ENCODE peak calls at places on chromosome 3, in five cellular contexts. One of them, this sample, is unnamed.

GRCh38 chr3:149538371-149538770 is 63.9 kb downstream of the TM4SF4 start:
- DNase-seq in AG08395: no peak
- DNase-seq in left colon: no peak
- DNase-seq in SW480: no peak
- DNase-seq in LoVo: no peak
- DNase-seq in this sample: no peak

GRCh38 chr3:113912551-113913246 is 35.1 kb upstream of the ZDHHC23 start:
- DNase-seq in SW480: peak; percentile 90
- DNase-seq in LoVo: peak; percentile 84
- DNase-seq in left colon: peak; percentile 28
- DNase-seq in AG08395: peak; percentile 51
- DNase-seq in this sample: peak; percentile 24

GRCh38 chr3:54065140-54065539 is 57.2 kb upstream of the CACNA2D3 start:
- DNase-seq in AG08395: no peak
- DNase-seq in SW480: no peak
- DNase-seq in left colon: no peak
- DNase-seq in LoVo: no peak
- DNase-seq in this sample: no peak

GRCh38 chr3:36434682-36435426 is 54.5 kb downstream of the STAC start:
- DNase-seq in AG08395: peak; percentile 63
- DNase-seq in SW480: no peak
- DNase-seq in LoVo: no peak
- DNase-seq in left colon: no peak
- DNase-seq in this sample: peak; percentile 45

GRCh38 chr3:42830437-42831320 is 21.4 kb downstream of the ACKR2 start:
- DNase-seq in LoVo: peak; percentile 27
- DNase-seq in AG08395: peak; percentile 37
- DNase-seq in left colon: no peak
- DNase-seq in SW480: peak; percentile 51
- DNase-seq in this sample: no peak

GRCh38 chr3:143716731-143717130 is 131.5 kb downstream of the SLC9A9 start:
- DNase-seq in SW480: no peak
- DNase-seq in AG08395: no peak
- DNase-seq in left colon: no peak
- DNase-seq in LoVo: no peak
- DNase-seq in this sample: no peak

GRCh38 chr3:65268411-65268810 is 580.6 kb upstream of the ADAMTS9 start:
- DNase-seq in AG08395: peak; percentile 38
- DNase-seq in SW480: no peak
- DNase-seq in LoVo: no peak
- DNase-seq in left colon: no peak
- DNase-seq in this sample: no peak

GRCh38 chr3:128486692-128487537 is 6.1 kb downstream of the GATA2 start:
- DNase-seq in LoVo: no peak
- DNase-seq in AG08395: peak; percentile 41
- DNase-seq in left colon: no peak
- DNase-seq in SW480: no peak
- DNase-seq in this sample: no peak

GRCh38 chr3:149352556-149352955 is 19.1 kb upstream of the TM4SF18 start:
- DNase-seq in AG08395: peak; percentile 77
- DNase-seq in SW480: peak; percentile 72
- DNase-seq in left colon: peak; percentile 49
- DNase-seq in LoVo: peak; percentile 71
- DNase-seq in this sample: no peak

GRCh38 chr3:162217603-162218002 is 721.0 kb downstream of the OTOL1 start:
- DNase-seq in SW480: no peak
- DNase-seq in LoVo: no peak
- DNase-seq in left colon: no peak
- DNase-seq in AG08395: peak; percentile 40
- DNase-seq in this sample: peak; percentile 37

GRCh38 chr3:172351895-172352466 is 96.3 kb downstream of the GHSR start:
- DNase-seq in AG08395: no peak
- DNase-seq in LoVo: no peak
- DNase-seq in SW480: no peak
- DNase-seq in left colon: no peak
- DNase-seq in this sample: no peak

This sample was measured in GM04503.